ENCODE peak calls at places on chromosomes 12 and 14, in four cellular contexts. One of them, this sample, is unnamed.

GRCh38 chr12:3129301-3130052 is 52.3 kb downstream of the TSPAN9 start:
- DNase-seq in CD8-positive, alpha-beta T cell: no peak
- DNase-seq in pancreas: no peak
- DNase-seq in heart right ventricle: no peak
- DNase-seq in this sample: no peak

GRCh38 chr12:119036878-119037493 is 55.6 kb downstream of the SRRM4 start:
- DNase-seq in CD8-positive, alpha-beta T cell: no peak
- DNase-seq in pancreas: no peak
- DNase-seq in heart right ventricle: no peak
- DNase-seq in this sample: no peak

GRCh38 chr12:10113085-10113484 is 14.3 kb upstream of the CLEC1A start:
- DNase-seq in CD8-positive, alpha-beta T cell: no peak
- DNase-seq in pancreas: no peak
- DNase-seq in heart right ventricle: no peak
- DNase-seq in this sample: no peak

GRCh38 chr14:99755629-99756603 is 37.3 kb upstream of the EML1 start:
- DNase-seq in CD8-positive, alpha-beta T cell: no peak
- DNase-seq in pancreas: peak
- DNase-seq in heart right ventricle: peak
- DNase-seq in this sample: peak

GRCh38 chr12:29769162-29769820 is 14.5 kb downstream of the TMTC1 start:
- DNase-seq in CD8-positive, alpha-beta T cell: no peak
- DNase-seq in pancreas: no peak
- DNase-seq in heart right ventricle: no peak
- DNase-seq in this sample: no peak

GRCh38 chr14:100388137-100389050 is 65.3 kb downstream of the SLC25A47 start:
- DNase-seq in CD8-positive, alpha-beta T cell: no peak
- DNase-seq in pancreas: no peak
- DNase-seq in heart right ventricle: no peak
- DNase-seq in this sample: no peak

GRCh38 chr14:24944800-24945199 is 105.1 kb downstream of the STXBP6 start:
- DNase-seq in CD8-positive, alpha-beta T cell: no peak
- DNase-seq in pancreas: no peak
- DNase-seq in heart right ventricle: no peak
- DNase-seq in this sample: no peak

GRCh38 chr12:33817713-33818112 is 204.6 kb upstream of the ALG10 start:
- DNase-seq in CD8-positive, alpha-beta T cell: no peak
- DNase-seq in pancreas: no peak
- DNase-seq in heart right ventricle: no peak
- DNase-seq in this sample: no peak

GRCh38 chr14:49992901-49993335 is 100.0 kb downstream of the ARF6 start:
- DNase-seq in CD8-positive, alpha-beta T cell: no peak
- DNase-seq in pancreas: no peak
- DNase-seq in heart right ventricle: no peak
- DNase-seq in this sample: no peak

GRCh38 chr12:7068240-7068993 is 7.9 kb downstream of the C1S start:
- DNase-seq in CD8-positive, alpha-beta T cell: no peak
- DNase-seq in pancreas: no peak
- DNase-seq in heart right ventricle: peak
- DNase-seq in this sample: no peak

GRCh38 chr12:89236748-89237428 is 115.4 kb downstream of the DUSP6 start:
- DNase-seq in CD8-positive, alpha-beta T cell: no peak
- DNase-seq in pancreas: no peak
- DNase-seq in heart right ventricle: no peak
- DNase-seq in this sample: no peak

GRCh38 chr12:29041621-29042020 is 107.5 kb upstream of the FAR2 start:
- DNase-seq in CD8-positive, alpha-beta T cell: no peak
- DNase-seq in pancreas: no peak
- DNase-seq in heart right ventricle: no peak
- DNase-seq in this sample: no peak

GRCh38 chr14:65551019-65551643 is 138.6 kb downstream of the FUT8 start:
- DNase-seq in CD8-positive, alpha-beta T cell: no peak
- DNase-seq in pancreas: no peak
- DNase-seq in heart right ventricle: no peak
- DNase-seq in this sample: no peak

GRCh38 chr14:48035836-48036235 is 360.4 kb upstream of the MDGA2 start:
- DNase-seq in CD8-positive, alpha-beta T cell: no peak
- DNase-seq in pancreas: no peak
- DNase-seq in heart right ventricle: no peak
- DNase-seq in this sample: no peak

GRCh38 chr12:1830981-1831930 is 10.9 kb downstream of the LRTM2 start:
- DNase-seq in CD8-positive, alpha-beta T cell: no peak
- DNase-seq in pancreas: peak
- DNase-seq in heart right ventricle: peak
- DNase-seq in this sample: no peak

GRCh38 chr14:95045836-95046430 is 111.4 kb downstream of the DICER1 start:
- DNase-seq in CD8-positive, alpha-beta T cell: no peak
- DNase-seq in pancreas: no peak
- DNase-seq in heart right ventricle: no peak
- DNase-seq in this sample: no peak

GRCh38 chr12:52884526-52885293 is 20.2 kb downstream of the KRT8 start:
- DNase-seq in CD8-positive, alpha-beta T cell: peak
- DNase-seq in pancreas: peak
- DNase-seq in heart right ventricle: peak
- DNase-seq in this sample: peak
- H3K27ac ChIP-seq in CD8-positive, alpha-beta T cell: no peak
- H3K27ac ChIP-seq in pancreas: peak
- H3K27ac ChIP-seq in heart right ventricle: no peak
- H3K27ac ChIP-seq in this sample: no peak

DNA sequence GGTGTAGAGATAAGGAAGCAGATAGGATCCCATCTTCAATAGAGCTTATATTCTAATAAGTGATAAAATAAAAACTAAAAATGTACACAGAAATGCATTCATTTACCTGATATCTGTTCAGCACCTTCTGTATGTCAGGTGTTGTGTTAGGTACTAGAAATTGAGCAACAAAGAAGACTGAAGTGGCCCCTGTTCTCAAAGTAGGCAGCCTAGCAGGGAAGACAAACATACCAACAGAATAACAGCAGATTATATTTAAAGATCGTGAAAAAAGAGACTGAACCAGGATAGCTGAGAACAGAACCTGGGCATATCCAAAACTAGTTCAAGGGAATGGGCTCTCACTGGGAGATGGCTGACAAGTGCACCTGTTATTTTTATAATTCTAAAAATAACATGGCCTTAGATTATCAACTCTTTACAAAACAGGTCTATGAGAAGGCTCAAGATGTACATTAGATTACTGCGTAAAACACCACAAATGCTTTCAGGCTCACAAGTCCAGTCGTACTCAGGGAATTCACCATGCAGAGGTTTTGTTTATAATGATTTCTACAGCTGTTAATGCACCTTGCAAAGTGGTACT is 16.3 kb downstream of the ANO6 start:
- DNase-seq in CD8-positive, alpha-beta T cell: no peak
- DNase-seq in pancreas: no peak
- DNase-seq in heart right ventricle: no peak
- DNase-seq in this sample: no peak
- H3K27ac ChIP-seq in CD8-positive, alpha-beta T cell: no peak
- H3K27ac ChIP-seq in pancreas: peak
- H3K27ac ChIP-seq in heart right ventricle: peak
- H3K27ac ChIP-seq in this sample: no peak

GRCh38 chr12:100716949-100717732 is 77.4 kb upstream of the ANO4 start:
- DNase-seq in CD8-positive, alpha-beta T cell: no peak
- DNase-seq in pancreas: no peak
- DNase-seq in heart right ventricle: peak
- DNase-seq in this sample: no peak
- H3K27ac ChIP-seq in CD8-positive, alpha-beta T cell: no peak
- H3K27ac ChIP-seq in pancreas: no peak
- H3K27ac ChIP-seq in heart right ventricle: no peak
- H3K27ac ChIP-seq in this sample: no peak

GRCh38 chr14:96195441-96196081 is 9.1 kb upstream of the BDKRB2 start:
- DNase-seq in CD8-positive, alpha-beta T cell: no peak
- DNase-seq in pancreas: no peak
- DNase-seq in heart right ventricle: no peak
- DNase-seq in this sample: no peak
- H3K27ac ChIP-seq in CD8-positive, alpha-beta T cell: no peak
- H3K27ac ChIP-seq in pancreas: peak
- H3K27ac ChIP-seq in heart right ventricle: no peak
- H3K27ac ChIP-seq in this sample: no peak